ENCODE peak calls at places on chromosomes 11 and 22, in nine cellular contexts. T is IMR-90, U is upper lobe of right lung, K is ovary, I is cardiac muscle cell, N is A549, H is fibroblast of lung, L is kidney, Z is gastrocnemius medialis. X is an unnamed sample.

GRCh38 chr11:108034034-108034433 is 25.3 kb downstream of the CUL5 start:
- DNase-seq in T (no peak), U (no peak), K (no peak), I (no peak), N (no peak), H (no peak), L (no peak), Z (no peak), X (no peak)

GRCh38 chr11:119493712-119494111 is 70.7 kb upstream of the THY1 start:
- DNase-seq in T (peak), U (no peak), K (no peak), I (peak), N (no peak), H (peak), L (no peak), Z (no peak), X (peak)

GRCh38 chr22:27545071-27545470 is 256.5 kb downstream of the MN1 start:
- DNase-seq in T (no peak), U (no peak), K (no peak), I (peak), N (no peak), H (no peak), L (no peak), Z (no peak), X (no peak)

GRCh38 chr22:50513175-50513574 is 5.2 kb downstream of the NCAPH2 start:
- DNase-seq in T (no peak), U (no peak), K (no peak), I (no peak), N (no peak), H (no peak), L (no peak), Z (no peak), X (no peak)

GRCh38 chr11:17770048-17770652 is 35.6 kb downstream of the KCNC1 start:
- DNase-seq in T (no peak), U (peak), K (no peak), I (peak), N (peak), H (no peak), L (peak), Z (no peak), X (no peak)

GRCh38 chr22:24894998-24895397 is 51.5 kb downstream of the LHFPL7 start:
- DNase-seq in T (no peak), U (peak), K (peak), I (peak), N (peak), H (peak), L (peak), Z (peak), X (peak)

GRCh38 chr22:45831394-45831793 is 145.6 kb downstream of the WNT7B start:
- DNase-seq in T (peak), U (no peak), K (no peak), I (no peak), N (peak), H (peak), L (no peak), Z (no peak), X (peak)

GRCh38 chr11:78651136-78651775 is 76.6 kb upstream of the NARS2 start:
- DNase-seq in T (peak), U (no peak), K (no peak), I (no peak), N (no peak), H (peak), L (no peak), Z (no peak), X (no peak)

GRCh38 chr11:11849127-11849746 is 7.5 kb downstream of the USP47 start:
- DNase-seq in T (peak), U (no peak), K (peak), I (peak), N (peak), H (peak), L (no peak), Z (peak), X (peak)

GRCh38 chr22:41876275-41876674 is 38.6 kb downstream of the SHISA8 start:
- DNase-seq in T (peak), U (no peak), K (no peak), I (no peak), N (no peak), H (peak), L (no peak), Z (no peak), X (no peak)

GRCh38 chr11:103682318-103683184 is 353.9 kb upstream of the DDI1 start:
- DNase-seq in T (peak), U (no peak), K (peak), I (peak), N (peak), H (peak), L (no peak), Z (peak), X (peak)

GRCh38 chr22:35212020-35212419 is 45.3 kb upstream of the HMGXB4 start:
- DNase-seq in T (peak), U (no peak), K (peak), I (no peak), N (no peak), H (no peak), L (no peak), Z (no peak), X (peak)

DNA sequence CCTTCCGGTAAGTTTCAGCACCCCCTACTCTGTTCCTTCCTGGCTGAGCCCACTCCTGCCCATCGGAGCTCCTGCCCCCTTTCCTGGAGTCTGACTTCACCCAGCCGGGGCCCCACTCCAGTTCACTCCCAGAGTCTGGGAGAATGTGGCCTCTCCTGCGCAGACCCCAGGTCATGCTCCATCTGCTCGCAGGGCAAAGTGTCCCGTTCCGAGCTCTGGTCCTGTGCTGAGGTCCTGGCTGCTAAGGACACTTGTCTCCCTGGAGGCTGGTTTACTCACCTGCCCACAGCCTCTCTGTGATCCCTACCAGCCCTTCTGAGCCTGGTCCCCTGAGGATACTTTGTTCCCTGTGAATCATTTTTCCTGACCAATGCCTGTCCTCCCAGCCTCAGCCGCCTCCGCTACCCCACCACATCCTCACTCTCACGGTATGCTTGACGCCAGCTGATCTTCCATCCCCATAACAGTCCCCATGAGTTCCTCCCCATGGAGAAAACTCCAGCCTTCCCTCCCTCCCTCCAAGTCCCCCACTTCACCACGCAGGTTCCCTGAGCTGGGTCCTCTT is 526 bp downstream of the IFITM10 start:
- DNase-seq in T (peak), U (peak), K (no peak), I (no peak), N (no peak), H (peak), L (peak), Z (no peak), X (peak)
- H3K4me3 ChIP-seq in T (no peak), U (no peak), K (no peak), I (no peak), N (no peak), H (no peak), L (no peak), Z (no peak), X (no peak)

GRCh38 chr11:126442523-126442922 is 87.0 kb downstream of the ST3GAL4 start:
- DNase-seq in T (no peak), U (no peak), K (no peak), I (no peak), N (no peak), H (no peak), L (no peak), Z (no peak), X (no peak)
- H3K4me3 ChIP-seq in T (no peak), U (no peak), K (no peak), I (no peak), N (no peak), H (no peak), L (no peak), Z (no peak), X (no peak)

DNA sequence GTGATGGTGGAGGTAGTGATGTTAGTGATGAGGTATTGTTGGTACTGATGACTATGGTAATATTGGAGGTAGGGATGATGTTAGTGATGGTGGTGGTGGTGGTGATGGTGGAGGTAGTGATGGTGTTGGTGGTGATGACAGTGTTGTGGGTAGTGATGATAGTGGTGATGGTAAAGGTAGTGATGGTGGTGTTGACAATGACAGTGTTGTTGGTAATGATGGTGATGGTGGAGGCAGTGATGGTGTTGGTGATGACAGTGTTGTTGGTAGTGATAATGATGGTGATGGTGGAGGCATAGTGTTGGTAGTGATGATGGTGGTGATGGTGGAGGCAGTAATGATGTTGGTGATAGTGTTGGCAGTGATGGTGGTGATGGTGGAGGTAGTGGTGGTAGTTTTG is 65.1 kb downstream of the MYO7A start:
- DNase-seq in T (no peak), U (no peak), K (no peak), I (no peak), N (no peak), H (no peak), L (no peak), Z (no peak), X (no peak)
- H3K4me3 ChIP-seq in T (no peak), U (no peak), K (no peak), I (no peak), N (no peak), H (no peak), L (no peak), Z (no peak), X (no peak)

GRCh38 chr11:75352417-75353206 is 1.2 kb upstream of the ARRB1 start:
- DNase-seq in T (no peak), U (peak), K (no peak), I (no peak), N (no peak), H (no peak), L (peak), Z (no peak), X (no peak)
- H3K4me3 ChIP-seq in T (peak), U (peak), K (peak), I (peak), N (peak), H (peak), L (peak), Z (peak), X (peak)

GRCh38 chr11:46238078-46238966 is 39.1 kb upstream of the CREB3L1 start:
- DNase-seq in T (peak), U (peak), K (peak), I (peak), N (peak), H (peak), L (peak), Z (peak), X (peak)

GRCh38 chr11:46238967-46239800 is 38.3 kb upstream of the CREB3L1 start:
- DNase-seq in T (peak), U (peak), K (peak), I (peak), N (peak), H (peak), L (peak), Z (peak), X (peak)

GRCh38 chr11:46240371-46240770 is 37.1 kb upstream of the CREB3L1 start:
- DNase-seq in T (no peak), U (no peak), K (no peak), I (no peak), N (no peak), H (peak), L (no peak), Z (no peak), X (no peak)

GRCh38 chr11:46240861-46241260 is 36.6 kb upstream of the CREB3L1 start:
- DNase-seq in T (no peak), U (no peak), K (no peak), I (no peak), N (no peak), H (no peak), L (no peak), Z (no peak), X (no peak)

DNA sequence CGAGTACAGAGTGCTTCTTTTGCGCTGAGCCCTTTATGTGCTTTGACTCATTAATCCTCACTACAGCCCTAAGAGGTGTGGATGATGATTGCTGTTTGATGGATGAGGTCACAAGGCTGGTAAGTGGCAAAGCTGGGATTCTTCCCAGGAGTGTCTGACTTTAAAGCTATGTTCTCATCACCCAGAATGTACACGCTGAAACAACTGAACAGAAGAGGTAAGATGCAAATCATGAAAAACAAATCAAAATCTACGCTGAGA is 37.7 kb upstream of the CREB3L1 start:
- DNase-seq in T (peak), U (no peak), K (no peak), I (no peak), N (no peak), H (no peak), L (no peak), Z (no peak), X (peak)
- H3K4me3 ChIP-seq in T (no peak), U (no peak), K (no peak), I (no peak), N (no peak), H (no peak), L (no peak), Z (no peak), X (no peak)

X was measured in fibroblast of pulmonary artery.